ENCODE peak calls at places on chromosomes 13 and 19, in eight cellular contexts. U is cardiac muscle cell, V is ureter, O is Caki2, F is left ventricle myocardium inferior, S is mesenteric fat pad, Z is fibroblast of lung, A is ovary. I is an unnamed sample.
A peak's percentile ranks its signal among the peaks of the same experiment; 100 is the strongest.

GRCh38 chr19:33621811-33622504 is at the start of gene CHST8:
- DNase-seq in V (no peak), U (peak; percentile 39), Z (peak; percentile 44), A (peak; percentile 67), O (no peak), S (no peak), F (peak; percentile 40), I (peak; percentile 50)

GRCh38 chr13:23509781-23510543 is 60.2 kb upstream of the TNFRSF19 start:
- DNase-seq in V (no peak), S (no peak), A (no peak), F (no peak), Z (peak; percentile 97), U (peak; percentile 69), O (peak; percentile 29), I (peak; percentile 59)

GRCh38 chr19:45645631-45646344 is 6.6 kb upstream of the EML2 start:
- DNase-seq in F (peak; percentile 82), O (no peak), A (peak; percentile 33), V (peak; percentile 63), Z (peak; percentile 82), S (no peak), U (peak; percentile 98), I (peak; percentile 95)

GRCh38 chr13:52879950-52880650 is 31.7 kb upstream of the PCDH8 start:
- DNase-seq in Z (no peak), O (no peak), F (no peak), S (no peak), U (no peak), V (no peak), A (no peak), I (no peak)

GRCh38 chr19:56162258-56162657 is 13.6 kb upstream of the GALP start:
- DNase-seq in A (no peak), U (peak; percentile 37), V (no peak), Z (peak; percentile 26), O (no peak), F (no peak), S (no peak), I (no peak)

GRCh38 chr19:6263306-6264076 is 16.3 kb downstream of the MLLT1 start:
- DNase-seq in U (no peak), Z (no peak), O (no peak), F (no peak), A (no peak), S (no peak), V (no peak), I (no peak)

GRCh38 chr19:41755328-41755913 is at the start of gene CEACAM6:
- DNase-seq in A (no peak), O (no peak), S (no peak), U (no peak), V (no peak), F (no peak), Z (no peak), I (no peak)

GRCh38 chr13:99228737-99229691 is 28.4 kb downstream of the UBAC2 start:
- DNase-seq in A (no peak), U (no peak), S (no peak), O (peak; percentile 55), F (no peak), V (no peak), Z (peak; percentile 95), I (peak; percentile 74)

GRCh38 chr13:99417151-99417820 is 84.0 kb upstream of the TM9SF2 start:
- DNase-seq in S (peak; percentile 53), F (no peak), U (no peak), V (no peak), O (no peak), Z (no peak), A (no peak), I (no peak)

I was measured in adipocyte.